ENCODE peak calls at places on chromosomes 7 and 10, in five cellular contexts. Z is endodermal cell, L is nephron progenitor cell, C is tibial nerve, B is GM20000. X is an unnamed sample.

GRCh38 chr10:18087398-18087797 is 52.8 kb upstream of the CACNB2 start:
- DNase-seq in Z (no peak), L (no peak), C (no peak), B (no peak), X (no peak)

GRCh38 chr10:26662864-26663263 is 34.6 kb upstream of the PDSS1 start:
- DNase-seq in Z (no peak), L (no peak), C (no peak), B (no peak), X (no peak)

GRCh38 chr7:24930856-24931255 is 49.1 kb downstream of the OSBPL3 start:
- DNase-seq in Z (no peak), L (no peak), C (no peak), B (no peak), X (no peak)

GRCh38 chr7:33062023-33062781 is at the start of gene NT5C3A:
- DNase-seq in Z (peak), L (no peak), C (peak), B (peak), X (peak)

GRCh38 chr7:118511146-118511545 is 286.6 kb downstream of the ANKRD7 start:
- DNase-seq in Z (no peak), L (no peak), C (no peak), B (no peak), X (no peak)

GRCh38 chr7:128299109-128299514 is 44.6 kb downstream of the RBM28 start:
- DNase-seq in Z (peak), L (peak), C (no peak), B (no peak), X (no peak)

GRCh38 chr7:39238209-39238869 is 260.6 kb downstream of the POU6F2 start:
- DNase-seq in Z (no peak), L (no peak), C (no peak), B (no peak), X (no peak)

GRCh38 chr10:114576132-114576487 is 82.0 kb downstream of the ABLIM1 start:
- DNase-seq in Z (no peak), L (no peak), C (no peak), B (no peak), X (no peak)

GRCh38 chr10:115948415-115948814 is 324.6 kb downstream of the GFRA1 start:
- DNase-seq in Z (no peak), L (no peak), C (no peak), B (no peak), X (no peak)

GRCh38 chr7:16847381-16847860 is 34.4 kb downstream of the AGR3 start:
- DNase-seq in Z (no peak), L (no peak), C (no peak), B (no peak), X (no peak)

GRCh38 chr10:28382520-28383269 is 79.8 kb upstream of the MPP7 start:
- DNase-seq in Z (peak), L (no peak), C (no peak), B (no peak), X (no peak)

GRCh38 chr7:2959343-2959680 is 84.4 kb downstream of the CARD11 start:
- DNase-seq in Z (peak), L (no peak), C (no peak), B (no peak), X (no peak)

GRCh38 chr7:92781117-92781720 is 55.2 kb downstream of the CDK6 start:
- DNase-seq in Z (no peak), L (no peak), C (no peak), B (no peak), X (no peak)

GRCh38 chr10:52249850-52250395 is 64.2 kb upstream of the DKK1 start:
- DNase-seq in Z (no peak), L (no peak), C (no peak), B (no peak), X (no peak)

GRCh38 chr10:113108180-113108835 is 158.3 kb downstream of the TCF7L2 start:
- DNase-seq in Z (peak), L (peak), C (no peak), B (no peak), X (no peak)

GRCh38 chr10:753530-753929 is 64.1 kb upstream of the DIP2C start:
- DNase-seq in Z (no peak), L (no peak), C (no peak), B (no peak), X (no peak)

GRCh38 chr7:12570148-12570528 is 382 bp upstream of the SCIN start:
- DNase-seq in Z (no peak), L (no peak), C (no peak), B (no peak), X (no peak)

GRCh38 chr10:88114368-88114767 is 250.9 kb downstream of the PTEN start:
- DNase-seq in Z (peak), L (no peak), C (no peak), B (peak), X (no peak)

GRCh38 chr10:80468806-80469421 is 14.8 kb downstream of the TSPAN14 start:
- DNase-seq in Z (no peak), L (no peak), C (no peak), B (no peak), X (no peak)

GRCh38 chr7:99560834-99561734 is 2.6 kb downstream of the ZNF655 start:
- DNase-seq in Z (no peak), L (no peak), C (no peak), B (no peak), X (no peak)

GRCh38 chr10:110512461-110513187 is 14.9 kb downstream of the DUSP5 start:
- DNase-seq in Z (no peak), L (no peak), C (no peak), B (no peak), X (no peak)

GRCh38 chr10:4740471-4740870 is 85.5 kb upstream of the AKR1E2 start:
- DNase-seq in Z (no peak), L (no peak), C (no peak), B (no peak), X (no peak)

GRCh38 chr10:31318382-31318853 is 598 bp upstream of the ZEB1 start:
- DNase-seq in Z (no peak), L (no peak), C (peak), B (peak), X (peak)

GRCh38 chr10:91700273-91700672 is 67.4 kb upstream of the PPP1R3C start:
- DNase-seq in Z (no peak), L (no peak), C (no peak), B (no peak), X (no peak)

GRCh38 chr7:24741691-24742639 is 15.3 kb downstream of the GSDME start:
- DNase-seq in Z (no peak), L (no peak), C (peak), B (no peak), X (no peak)

GRCh38 chr7:141097430-141097829 is 23.6 kb downstream of the TMEM178B start:
- DNase-seq in Z (peak), L (peak), C (no peak), B (no peak), X (no peak)

GRCh38 chr7:100008525-100008924 is 6.9 kb upstream of the ZKSCAN1 start:
- DNase-seq in Z (no peak), L (no peak), C (no peak), B (no peak), X (no peak)

GRCh38 chr7:4738711-4739527 is 36.5 kb upstream of the AP5Z1 start:
- DNase-seq in Z (peak), L (peak), C (no peak), B (no peak), X (no peak)

GRCh38 chr10:116771101-116771705 is 28.8 kb upstream of the HSPA12A start:
- DNase-seq in Z (no peak), L (no peak), C (peak), B (no peak), X (no peak)

GRCh38 chr10:78458983-78459638 is 425.4 kb downstream of the RPS24 start:
- DNase-seq in Z (peak), L (no peak), C (no peak), B (no peak), X (no peak)

GRCh38 chr7:37110641-37111421 is 337.8 kb downstream of the ELMO1 start:
- DNase-seq in Z (no peak), L (no peak), C (no peak), B (no peak), X (no peak)

GRCh38 chr7:130793855-130794618 is 60.0 kb upstream of the KLF14 start:
- DNase-seq in Z (no peak), L (no peak), C (peak), B (no peak), X (no peak)

GRCh38 chr7:95511716-95512260 is 26.0 kb downstream of the ASB4 start:
- DNase-seq in Z (peak), L (peak), C (peak), B (peak), X (peak)

GRCh38 chr7:101633516-101633915 is 4.4 kb upstream of the MYL10 start:
- DNase-seq in Z (no peak), L (no peak), C (no peak), B (no peak), X (no peak)

GRCh38 chr7:102890971-102891692 is 21.7 kb upstream of the LRRC17 start:
- DNase-seq in Z (no peak), L (no peak), C (no peak), B (no peak), X (no peak)

GRCh38 chr7:116672596-116673503 is 854 bp downstream of the MET start:
- DNase-seq in Z (peak), L (peak), C (peak), B (no peak), X (no peak)

GRCh38 chr10:91140995-91141549 is 79.4 kb upstream of the PCGF5 start:
- DNase-seq in Z (no peak), L (no peak), C (no peak), B (no peak), X (no peak)

GRCh38 chr7:142873281-142873784 is 12.2 kb downstream of the TRPV6 start:
- DNase-seq in Z (peak), L (peak), C (no peak), B (peak), X (no peak)
- TF ChIP-seq CTCF in Z (peak), L (peak), C (no peak), B (peak), X (no peak)

DNA sequence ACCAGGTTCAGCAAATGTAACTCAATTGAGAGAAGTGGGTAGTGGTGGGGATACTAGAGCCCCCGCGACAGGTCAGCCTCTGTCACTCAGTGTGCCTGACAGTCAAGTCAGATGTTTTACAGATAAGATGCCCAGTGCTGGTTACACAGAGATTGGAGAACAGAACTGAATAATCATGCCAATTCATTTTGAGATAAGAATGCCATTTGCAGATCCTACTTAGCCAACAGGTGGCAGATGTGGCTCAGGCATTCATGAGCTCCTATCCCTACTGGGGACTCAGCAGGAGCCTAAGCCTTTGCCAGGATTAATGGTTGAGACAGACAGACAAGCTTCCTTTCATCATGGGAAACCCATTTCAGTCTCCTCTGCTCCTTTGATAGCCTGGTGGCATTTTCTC is 137.8 kb downstream of the MAPK8 start:
- DNase-seq in Z (peak), L (no peak), C (no peak), B (no peak), X (no peak)
- TF ChIP-seq CTCF in Z (peak), L (peak), C (no peak), B (no peak), X (no peak)

GRCh38 chr10:48309711-48310226 is 3.3 kb downstream of the MAPK8 start:
- DNase-seq in Z (no peak), L (no peak), C (no peak), B (peak), X (no peak)
- TF ChIP-seq CTCF in Z (peak), L (no peak), C (no peak), B (no peak), X (no peak)

DNA sequence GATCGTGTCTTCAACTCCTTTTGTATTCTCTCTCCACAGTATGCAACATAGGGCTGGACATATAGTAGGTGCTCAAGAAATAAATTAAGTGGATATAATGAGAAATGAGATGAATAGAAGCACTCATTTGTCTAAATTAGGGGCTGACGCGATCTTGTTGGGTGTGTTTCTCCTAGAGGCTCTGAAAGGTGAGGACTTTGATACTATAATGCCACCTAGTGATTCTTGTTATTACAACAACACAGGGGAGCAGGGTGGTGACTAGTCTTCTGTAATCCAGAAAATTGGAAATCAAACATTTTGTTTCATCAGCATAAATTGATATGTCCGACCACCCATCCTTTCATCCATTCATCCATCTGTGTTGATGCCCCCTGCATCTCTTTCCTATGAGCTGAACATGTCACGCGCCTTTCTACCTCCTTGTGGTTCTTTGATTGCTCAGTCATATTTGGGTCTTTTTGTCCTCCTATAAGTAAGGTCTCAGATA is 3.4 kb upstream of the CFAP58 start:
- DNase-seq in Z (peak), L (no peak), C (no peak), B (peak), X (no peak)
- TF ChIP-seq CTCF in Z (peak), L (peak), C (peak), B (no peak), X (peak)

DNA sequence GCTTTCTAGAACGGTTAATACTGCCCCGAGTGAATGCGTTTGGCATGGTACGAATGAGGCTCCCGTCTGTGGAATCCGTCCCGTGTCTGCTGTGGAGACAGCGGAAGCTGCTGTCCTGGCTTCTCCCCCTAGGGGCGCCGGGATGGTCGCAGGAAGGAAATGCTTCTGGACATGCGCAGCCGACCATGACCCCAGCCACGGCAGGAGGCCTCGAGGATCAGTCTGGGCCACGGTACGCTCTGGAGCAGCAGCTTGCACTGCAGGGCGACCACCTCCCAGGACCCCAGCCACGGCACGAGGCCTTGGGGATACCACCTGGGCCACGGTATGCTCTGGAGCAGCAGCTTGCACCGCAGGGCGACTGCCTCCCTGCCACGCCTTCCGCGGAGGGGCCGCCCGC is 107.9 kb downstream of the CYTH3 start:
- DNase-seq in Z (peak), L (peak), C (no peak), B (no peak), X (no peak)
- TF ChIP-seq CTCF in Z (peak), L (peak), C (no peak), B (no peak), X (peak)

GRCh38 chr7:147547252-147547897 is 1043.2 kb upstream of the C7orf33 start:
- DNase-seq in Z (peak), L (no peak), C (no peak), B (no peak), X (no peak)
- TF ChIP-seq CTCF in Z (peak), L (peak), C (no peak), B (peak), X (no peak)

GRCh38 chr7:78039791-78040776 is 241.5 kb downstream of the PHTF2 start:
- DNase-seq in Z (peak), L (no peak), C (no peak), B (peak), X (no peak)
- TF ChIP-seq CTCF in Z (peak), L (peak), C (peak), B (peak), X (no peak)

DNA sequence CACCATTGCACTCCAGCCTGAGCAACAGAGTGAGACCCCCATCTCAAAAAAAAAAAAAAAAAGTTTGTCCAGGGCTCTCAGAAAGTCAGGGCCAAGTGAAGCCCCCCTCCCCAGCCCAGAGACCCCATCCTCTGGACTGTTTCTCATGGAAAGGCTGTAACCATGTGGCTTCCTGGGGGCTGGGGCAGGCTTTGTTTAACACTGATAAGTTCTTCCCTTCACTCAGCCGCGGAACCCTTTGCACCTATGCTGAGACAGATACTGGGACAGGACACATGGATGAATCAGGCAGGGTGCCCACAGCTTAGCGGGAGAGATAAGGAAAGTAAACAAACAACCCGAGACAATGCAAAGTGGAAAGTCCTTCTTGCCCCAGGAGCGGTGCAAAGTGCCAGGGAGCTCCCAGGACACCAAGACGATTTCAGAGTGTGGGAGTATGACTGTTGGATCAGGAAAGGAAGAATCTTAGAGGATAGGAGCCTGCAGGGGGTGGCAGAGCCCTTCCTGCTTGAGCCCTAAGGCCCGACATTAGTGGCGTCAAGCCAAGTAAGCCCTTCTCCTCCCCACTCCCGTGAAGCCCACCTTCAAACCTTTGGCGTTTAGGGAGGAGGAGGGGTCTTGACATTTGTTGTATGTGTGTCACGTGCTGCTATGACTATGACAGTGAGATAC is 11.6 kb downstream of the MLXIPL start:
- DNase-seq in Z (peak), L (no peak), C (no peak), B (no peak), X (no peak)
- TF ChIP-seq CTCF in Z (peak), L (no peak), C (no peak), B (no peak), X (no peak)

GRCh38 chr7:157299613-157300405 is 37.0 kb upstream of the DNAJB6 start:
- DNase-seq in Z (peak), L (peak), C (no peak), B (no peak), X (no peak)
- TF ChIP-seq CTCF in Z (peak), L (no peak), C (no peak), B (no peak), X (no peak)

DNA sequence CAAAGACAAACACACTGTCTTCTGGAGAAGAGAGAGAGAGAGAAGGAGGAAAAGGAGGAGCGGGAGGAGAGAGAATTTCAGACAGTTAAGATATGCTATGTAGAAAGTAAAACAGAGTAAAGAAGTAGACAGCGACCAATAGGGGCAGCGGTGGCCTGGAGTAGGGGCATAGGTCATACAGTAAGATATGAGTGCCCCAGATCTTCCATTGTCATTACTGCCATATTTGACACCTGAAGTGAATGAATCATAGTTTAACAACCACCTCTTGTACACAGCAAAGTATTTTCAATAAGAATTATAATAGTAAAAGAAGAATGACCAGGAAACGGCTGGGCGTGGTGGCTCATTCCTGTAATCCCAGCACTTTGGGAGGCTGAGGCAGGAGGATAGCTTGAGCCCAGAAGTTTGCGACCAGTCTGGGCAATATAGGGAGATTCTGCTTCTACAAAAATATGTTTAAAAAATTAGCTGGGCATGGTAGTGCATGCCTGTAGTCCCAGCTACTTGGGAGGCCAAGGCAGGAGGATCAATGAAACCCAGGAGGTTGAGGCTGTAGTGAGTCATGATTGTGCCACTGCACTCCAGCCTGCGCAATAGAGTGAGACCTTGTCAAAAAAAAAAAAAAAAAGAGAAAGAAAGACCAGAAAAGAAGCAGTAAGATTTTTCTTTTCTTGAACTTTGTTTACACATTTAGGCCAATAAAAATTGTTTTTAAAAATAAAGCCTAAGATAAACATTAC is 77.0 kb upstream of the GPR158 start:
- DNase-seq in Z (no peak), L (no peak), C (no peak), B (no peak), X (no peak)
- TF ChIP-seq CTCF in Z (peak), L (no peak), C (no peak), B (no peak), X (no peak)

X was measured in mesothelial cell of epicardium.